ENCODE peak calls at places on chromosomes 6 and 20, in five cellular contexts. Y is endothelial cell of umbilical vein; L is heart left ventricle; H is A549; R is CD8-positive, alpha-beta T cell. O is an unnamed sample.

GRCh38 chr6:162313922-162314660 is 413.5 kb downstream of the PRKN start:
- DNase-seq in R (no peak), Y (no peak), H (no peak), L (no peak), O (no peak)

GRCh38 chr6:92122746-92123145 is 1296.6 kb downstream of the EPHA7 start:
- DNase-seq in Y (peak; percentile 44), H (no peak), L (no peak), R (no peak), O (no peak)

GRCh38 chr6:101417899-101418298 is 24.4 kb downstream of the GRIK2 start:
- DNase-seq in Y (no peak), R (no peak), L (no peak), H (no peak), O (no peak)

GRCh38 chr6:161486326-161486725 is 212.5 kb upstream of the AGPAT4 start:
- DNase-seq in H (peak; percentile 39), R (no peak), L (peak; percentile 38), Y (peak; percentile 34), O (no peak)

GRCh38 chr20:37986873-37987601 is 46.2 kb downstream of the TTI1 start:
- DNase-seq in H (no peak), Y (no peak), R (no peak), L (peak; percentile 82), O (no peak)

GRCh38 chr20:8803065-8803464 is 265.8 kb upstream of the PLCB4 start:
- DNase-seq in R (no peak), H (no peak), Y (peak; percentile 46), L (peak; percentile 23), O (no peak)

GRCh38 chr6:151992091-151992490 is 184.6 kb downstream of the ESR1 start:
- DNase-seq in L (no peak), R (no peak), H (no peak), Y (no peak), O (no peak)

GRCh38 chr6:38188677-38189335 is 369.3 kb downstream of the ZFAND3 start:
- DNase-seq in L (no peak), Y (no peak), H (no peak), R (no peak), O (no peak)

GRCh38 chr6:13217206-13217905 is 111.0 kb downstream of the TBC1D7 start:
- DNase-seq in R (no peak), H (no peak), Y (peak; percentile 65), L (no peak), O (no peak)

GRCh38 chr6:132231121-132231520 is 170.2 kb downstream of the MOXD1 start:
- DNase-seq in Y (no peak), H (no peak), R (no peak), L (no peak), O (no peak)

GRCh38 chr6:41563060-41563776 is 17.0 kb downstream of the FOXP4 start:
- DNase-seq in R (no peak), H (no peak), Y (no peak), L (no peak), O (no peak)

GRCh38 chr6:125102901-125103300 is 50.7 kb upstream of the TPD52L1 start:
- DNase-seq in Y (peak; percentile 54), R (no peak), H (no peak), L (no peak), O (peak; percentile 79)

GRCh38 chr20:39338977-39339376 is 376.8 kb downstream of the DHX35 start:
- DNase-seq in L (peak; percentile 32), Y (no peak), H (no peak), R (no peak), O (no peak)

GRCh38 chr20:61882716-61883615 is 182.7 kb downstream of the TAF4 start:
- DNase-seq in L (no peak), Y (no peak), H (no peak), R (no peak), O (no peak)

GRCh38 chr20:4406627-4407026 is 315.1 kb upstream of the PRND start:
- DNase-seq in L (no peak), R (no peak), H (no peak), Y (peak; percentile 36), O (peak; percentile 6)

GRCh38 chr6:42007753-42008528 is 42.4 kb upstream of the TAF8 start:
- DNase-seq in Y (no peak), R (peak; percentile 57), H (no peak), L (no peak), O (no peak)

GRCh38 chr6:161835426-161836029 is 561.7 kb upstream of the AGPAT4 start:
- DNase-seq in L (no peak), R (no peak), H (no peak), Y (no peak), O (no peak)

GRCh38 chr6:1404066-1404712 is 14.8 kb downstream of the FOXF2 start:
- DNase-seq in L (no peak), H (no peak), R (no peak), Y (no peak), O (no peak)

GRCh38 chr6:42316981-42317380 is 99.3 kb upstream of the MRPS10 start:
- DNase-seq in Y (no peak), L (no peak), R (no peak), H (no peak), O (no peak)

DNA sequence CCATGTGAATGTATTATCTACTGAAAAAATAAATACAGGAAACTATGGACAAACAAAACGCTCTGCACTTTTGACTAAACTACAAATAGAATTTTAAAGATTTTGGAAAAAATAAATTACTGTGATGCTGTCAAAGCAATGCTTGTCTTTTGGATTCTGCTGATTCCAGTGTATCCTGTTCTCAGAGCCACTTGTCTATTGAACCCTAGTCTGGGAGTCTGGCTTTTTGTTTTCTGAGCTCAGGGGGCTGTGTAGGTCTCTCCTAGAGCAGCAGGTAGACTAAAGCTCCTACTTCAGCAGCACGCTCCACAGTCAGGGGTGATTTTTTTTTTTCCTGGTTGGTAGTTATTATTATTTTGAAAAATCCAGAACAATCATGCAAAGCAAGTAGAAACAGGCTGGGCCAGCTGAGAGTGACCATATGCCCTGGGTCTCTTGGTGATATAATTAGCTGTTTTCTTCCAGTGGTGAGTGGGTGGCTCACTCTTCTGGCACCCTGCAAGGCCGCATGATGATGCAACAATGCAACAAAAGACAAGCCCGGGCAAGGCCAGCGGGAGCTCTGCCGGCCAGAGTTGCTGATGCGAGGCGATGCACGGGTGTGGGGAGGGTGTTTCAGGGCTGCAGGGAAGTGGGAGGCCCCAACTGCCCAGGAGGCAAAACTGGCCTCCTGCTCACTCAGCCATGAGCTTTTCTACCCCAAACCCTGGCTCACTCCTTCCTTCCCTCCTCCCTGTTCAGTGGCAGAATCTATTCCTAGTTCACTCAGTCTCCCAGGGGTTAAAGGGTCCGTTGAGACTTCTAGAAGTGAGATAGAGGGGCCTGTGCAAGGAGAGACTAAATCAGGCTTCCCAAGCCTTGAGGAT is 11.6 kb upstream of the CDKN1A start:
- DNase-seq in Y (peak; percentile 41), H (no peak), L (peak; percentile 55), R (no peak), O (peak; percentile 78)
- H3K4me3 ChIP-seq in Y (no peak overlapping the region), H (no peak overlapping the region), L (no peak overlapping the region), R (no peak overlapping the region), O (no peak overlapping the region)

GRCh38 chr6:117976030-117976651 is 69.1 kb downstream of the SLC35F1 start:
- DNase-seq in L (no peak), H (peak; percentile 2), Y (peak; percentile 48), R (no peak), O (peak; percentile 4)
- TF ChIP-seq CTCF in L (peak; percentile 58), H (peak; percentile 52), Y (peak; percentile 52), R (peak; percentile 56), O (peak; percentile 76)

GRCh38 chr6:106520711-106521367 is 108.5 kb downstream of the RTN4IP1 start:
- DNase-seq in H (no peak), Y (no peak), R (peak; percentile 78), L (no peak), O (no peak)

GRCh38 chr6:106522557-106522956 is 106.7 kb downstream of the RTN4IP1 start:
- DNase-seq in L (no peak), Y (no peak), H (no peak), R (no peak), O (no peak)

GRCh38 chr6:106518748-106519147 is 110.5 kb downstream of the RTN4IP1 start:
- DNase-seq in L (no peak), H (no peak), Y (no peak), R (no peak), O (no peak)

GRCh38 chr6:106517699-106518098 is 111.6 kb downstream of the RTN4IP1 start:
- DNase-seq in L (no peak), Y (no peak), H (no peak), R (no peak), O (no peak)

GRCh38 chr6:106519460-106520394 is 109.6 kb downstream of the RTN4IP1 start:
- DNase-seq in H (peak; percentile 31), L (no peak), Y (no peak), R (peak; percentile 76), O (peak; percentile 57)
- H3K4me3 ChIP-seq in H (no peak overlapping the region), L (no peak overlapping the region), Y (no peak overlapping the region), R (peak overlapping the region; percentile 48), O (no peak overlapping the region)

DNA sequence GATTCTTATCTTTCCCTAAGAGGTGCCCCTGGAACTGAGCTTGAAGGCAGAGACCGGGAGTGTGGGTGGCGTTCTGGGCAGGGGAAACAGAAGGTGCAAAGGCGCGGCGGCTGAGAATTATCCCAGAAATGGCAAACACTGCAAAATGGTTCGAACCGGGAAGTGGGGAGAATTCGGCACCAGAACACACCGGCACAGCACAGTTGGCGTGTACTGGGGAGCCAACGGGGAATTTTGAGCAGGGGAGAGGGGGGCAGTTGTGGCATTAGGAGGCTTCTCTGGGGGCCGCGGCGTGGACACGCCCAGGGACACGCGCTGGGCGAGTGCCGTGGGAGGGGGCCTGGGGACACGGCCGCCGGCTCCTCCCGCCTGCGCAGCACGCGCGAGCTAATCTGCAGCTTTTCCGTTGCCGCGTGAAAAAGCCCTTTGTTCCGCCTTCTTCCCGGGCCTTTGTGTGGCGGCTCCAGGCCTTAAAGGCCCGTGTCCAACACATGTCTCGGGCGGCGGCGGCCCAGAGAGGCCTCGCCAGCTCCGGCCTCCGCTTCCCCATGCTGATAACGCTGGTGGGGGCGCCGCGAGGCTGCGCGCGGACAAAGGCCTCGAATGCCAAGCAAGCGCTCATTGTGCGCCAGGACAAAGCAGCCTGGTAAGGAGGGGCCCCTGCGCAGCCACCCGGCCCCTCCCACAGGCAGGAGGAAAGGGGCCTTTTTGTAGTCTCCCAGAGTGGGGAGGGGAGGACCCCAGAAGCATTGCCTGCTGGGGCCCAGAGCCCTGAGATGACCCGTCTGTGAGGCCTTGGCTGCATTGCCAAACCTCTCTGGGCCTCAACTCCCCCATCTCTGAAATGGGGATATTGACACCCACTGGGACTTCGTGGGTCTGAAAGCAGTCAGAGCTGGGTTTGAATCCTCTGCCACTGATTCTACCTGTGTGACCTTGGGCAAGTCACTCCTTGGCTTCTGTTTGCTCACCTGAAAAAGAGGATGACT is 82.8 kb downstream of the CD40 start:
- DNase-seq in Y (no peak), L (no peak), H (no peak), R (no peak), O (no peak)
- TF ChIP-seq CTCF in Y (no peak), L (no peak), H (no peak), R (no peak), O (no peak)

GRCh38 chr6:113862112-113862511 is 5.0 kb downstream of the MARCKS start:
- DNase-seq in Y (no peak), H (no peak), R (no peak), L (no peak), O (no peak)
- H3K4me3 ChIP-seq in Y (no peak overlapping the region), H (no peak overlapping the region), R (no peak overlapping the region), L (no peak overlapping the region), O (no peak overlapping the region)

O was measured in epithelial cell of proximal tubule.